ENCODE peak calls at places on chromosome 7, in eight cellular contexts. M, R, A, X, U, J, B and Y are unnamed samples.

GRCh38 chr7:134414109-134414508 is 44.8 kb downstream of the AKR1B1 start:
- DNase-seq in M (no peak), R (no peak), A (no peak), X (no peak), U (no peak), J (no peak), B (no peak), Y (peak; percentile 31)

GRCh38 chr7:118245267-118246040 is 20.9 kb downstream of the ANKRD7 start:
- DNase-seq in M (no peak), R (no peak), A (no peak), X (no peak), U (no peak), J (no peak), B (no peak), Y (no peak)

GRCh38 chr7:136412952-136413351 is 435.8 kb upstream of the MTPN start:
- DNase-seq in M (no peak), R (no peak), A (no peak), X (no peak), U (no peak), J (no peak), B (no peak), Y (no peak)

GRCh38 chr7:98429799-98430198 is 28.9 kb upstream of the BAIAP2L1 start:
- DNase-seq in M (no peak), R (no peak), A (no peak), X (no peak), U (no peak), J (no peak), B (no peak), Y (no peak)

GRCh38 chr7:79282882-79283602 is 170.4 kb downstream of the MAGI2 start:
- DNase-seq in M (peak; percentile 6), R (no peak), A (no peak), X (no peak), U (peak; percentile 43), J (no peak), B (peak; percentile 79), Y (no peak)

GRCh38 chr7:150465414-150465813 is 15.0 kb downstream of the GIMAP8 start:
- DNase-seq in M (no peak), R (no peak), A (no peak), X (no peak), U (peak; percentile 63), J (no peak), B (no peak), Y (no peak)

GRCh38 chr7:42351313-42351935 is 114.4 kb upstream of the GLI3 start:
- DNase-seq in M (no peak), R (no peak), A (no peak), X (no peak), U (no peak), J (no peak), B (no peak), Y (no peak)

GRCh38 chr7:27434729-27435400 is 192.3 kb downstream of the EVX1 start:
- DNase-seq in M (no peak), R (no peak), A (no peak), X (no peak), U (no peak), J (no peak), B (no peak), Y (no peak)

DNA sequence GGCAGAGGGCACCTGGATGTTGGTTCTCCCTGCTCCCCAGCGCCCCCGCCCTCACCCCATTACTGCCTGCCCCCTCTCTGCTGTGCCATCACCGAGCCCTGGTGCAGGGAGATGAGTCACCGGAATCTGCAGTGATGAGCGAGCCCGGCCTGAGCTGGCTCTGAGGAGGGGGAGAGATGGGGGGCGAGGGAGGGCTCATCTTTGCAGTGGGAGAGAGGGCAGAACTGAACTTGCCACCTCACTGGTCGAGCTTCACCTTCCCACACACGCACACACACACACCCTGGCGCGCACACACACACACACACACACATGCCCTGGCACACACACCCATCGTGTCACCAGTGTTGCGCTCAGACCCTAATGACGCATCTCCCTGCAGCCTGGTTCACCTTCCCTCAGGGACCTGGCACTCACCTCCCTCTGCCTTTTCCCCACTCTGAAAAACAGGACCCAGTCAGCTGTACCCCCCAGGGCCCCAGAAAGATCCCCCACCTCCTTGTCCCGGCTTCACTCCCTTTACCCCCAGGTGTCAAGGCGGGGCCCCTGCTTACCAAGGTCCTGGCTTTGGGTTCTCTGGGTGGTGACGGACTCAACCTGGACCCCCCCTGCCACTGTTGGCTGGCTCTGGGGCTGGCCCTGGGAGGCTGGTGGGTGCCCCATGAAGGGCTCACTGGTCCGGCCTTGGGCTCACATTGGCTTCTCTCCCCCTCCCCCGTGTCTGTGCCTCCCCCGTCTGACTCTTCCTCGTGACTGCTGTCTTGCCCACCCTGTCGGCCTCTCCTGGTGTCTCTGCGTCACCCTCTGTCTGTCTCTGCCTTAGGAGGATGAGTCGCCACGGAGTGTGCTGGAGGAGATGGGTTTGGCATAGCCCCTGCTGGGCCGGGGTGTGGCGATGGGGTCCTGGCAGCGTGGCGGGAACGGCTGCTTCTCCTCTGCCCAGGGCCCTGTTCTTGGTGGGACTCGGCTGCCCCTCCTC is 5.4 kb downstream of the VGF start:
- DNase-seq in M (no peak), R (no peak), A (no peak), X (no peak), U (peak; percentile 40), J (no peak), B (no peak), Y (no peak)
- H3K27ac ChIP-seq in M (no peak overlapping the region), R (no peak overlapping the region), A (no peak overlapping the region), X (no peak overlapping the region), U (no peak overlapping the region), J (no peak overlapping the region), B (no peak overlapping the region), Y (no peak overlapping the region)

GRCh38 chr7:2635148-2635668 is 3.4 kb downstream of the TTYH3 start:
- DNase-seq in M (no peak), R (no peak), A (no peak), X (no peak), U (no peak), J (no peak), B (no peak), Y (no peak)

GRCh38 chr7:2634265-2635145 is 2.7 kb downstream of the TTYH3 start:
- DNase-seq in M (no peak), R (no peak), A (no peak), X (no peak), U (no peak), J (no peak), B (no peak), Y (no peak)

GRCh38 chr7:2633538-2634264 is 1.9 kb downstream of the TTYH3 start:
- DNase-seq in M (peak; percentile 45), R (no peak), A (peak; percentile 42), X (peak; percentile 78), U (peak; percentile 70), J (peak; percentile 91), B (peak; percentile 63), Y (peak; percentile 91)

GRCh38 chr7:2631924-2632716 is at the start of gene TTYH3:
- DNase-seq in M (no peak), R (no peak), A (no peak), X (peak; percentile 56), U (no peak), J (no peak), B (no peak), Y (no peak)

DNA sequence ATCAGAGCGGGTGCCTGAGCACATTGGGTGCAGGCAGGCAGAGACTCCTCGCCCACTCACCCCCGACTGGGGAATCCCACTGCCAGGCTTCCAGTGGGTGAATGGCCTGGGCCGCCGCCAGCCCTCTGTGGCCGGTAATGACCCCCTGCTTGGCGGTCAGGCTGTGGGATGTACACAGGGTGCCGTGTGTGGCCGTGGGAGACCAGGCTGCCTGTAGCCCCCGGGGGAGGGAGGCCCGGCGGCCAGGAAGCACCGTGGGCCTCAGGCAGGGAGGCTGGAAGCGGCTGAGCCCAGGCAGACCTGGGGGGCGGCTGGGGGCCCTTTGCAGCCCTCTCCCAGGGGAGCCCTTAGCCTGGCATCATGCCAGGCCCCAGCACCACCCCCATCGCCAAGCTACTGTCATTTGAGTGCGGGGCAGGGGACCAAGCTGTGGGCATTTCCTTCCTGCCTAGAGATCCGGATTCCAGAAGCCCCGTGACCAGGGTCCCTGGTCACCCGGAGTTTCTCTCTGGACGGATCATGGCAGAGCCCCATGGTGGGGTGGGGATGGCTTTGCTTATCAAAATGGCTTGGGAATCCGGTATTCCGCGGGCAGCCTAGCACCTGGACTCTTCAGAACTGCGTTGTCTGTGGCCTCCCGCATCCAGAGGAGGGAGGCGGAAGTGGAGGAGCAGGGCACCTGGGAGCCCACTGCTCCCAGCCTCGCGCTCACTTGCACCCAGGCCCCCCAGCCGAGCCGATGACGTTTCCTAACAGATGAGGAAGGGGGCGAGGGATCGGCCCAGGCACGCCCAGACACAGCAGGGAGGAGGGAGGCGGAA is 1.1 kb downstream of the TTYH3 start:
- DNase-seq in M (no peak), R (peak; percentile 69), A (peak; percentile 52), X (peak; percentile 65), U (peak; percentile 58), J (peak; percentile 90), B (no peak), Y (peak; percentile 90)
- H3K4me3 ChIP-seq in M (peak overlapping the region; percentile 88), R (peak overlapping the region; percentile 97), A (peak overlapping the region; percentile 81), X (peak overlapping the region; percentile 68), U (peak overlapping the region; percentile 65), J (peak overlapping the region; percentile 79), B (peak overlapping the region; percentile 95), Y (peak overlapping the region; percentile 93)

GRCh38 chr7:75617634-75618234 is 121.0 kb downstream of the HIP1 start:
- DNase-seq in M (peak; percentile 50), R (no peak), A (peak; percentile 90), X (peak; percentile 30), U (no peak), J (peak; percentile 82), B (no peak), Y (peak; percentile 86)

GRCh38 chr7:75621124-75621523 is 117.6 kb downstream of the HIP1 start:
- DNase-seq in M (no peak), R (no peak), A (no peak), X (no peak), U (no peak), J (no peak), B (no peak), Y (no peak)

GRCh38 chr7:75616421-75617167 is 122.1 kb downstream of the HIP1 start:
- DNase-seq in M (no peak), R (no peak), A (no peak), X (no peak), U (no peak), J (no peak), B (no peak), Y (no peak)

GRCh38 chr7:75623390-75624133 is 115.2 kb downstream of the HIP1 start:
- DNase-seq in M (no peak), R (no peak), A (peak; percentile 91), X (no peak), U (no peak), J (no peak), B (no peak), Y (no peak)

DNA sequence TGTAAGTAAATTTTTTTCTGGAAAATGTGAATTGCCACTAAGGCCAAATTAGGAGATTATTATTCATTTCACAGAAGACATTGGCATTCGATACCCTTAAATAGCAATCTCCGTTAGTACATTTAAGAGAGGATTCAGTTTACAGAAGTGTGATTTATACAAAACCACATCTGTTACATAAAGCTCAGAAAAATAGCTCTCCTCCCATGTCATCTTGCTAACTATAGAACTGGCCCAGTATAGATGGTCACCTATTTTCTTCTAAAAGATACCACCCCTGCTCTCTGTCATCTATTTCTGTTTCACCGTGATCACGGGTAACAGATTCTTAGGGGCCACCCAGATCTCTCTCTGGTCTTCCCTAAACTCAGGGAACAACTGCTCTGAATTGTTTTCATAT is 119.1 kb downstream of the HIP1 start:
- DNase-seq in M (no peak), R (no peak), A (no peak), X (no peak), U (no peak), J (no peak), B (no peak), Y (no peak)
- H3K27ac ChIP-seq in M (no peak overlapping the region), R (no peak overlapping the region), A (no peak overlapping the region), X (no peak overlapping the region), U (no peak overlapping the region), J (no peak overlapping the region), B (no peak overlapping the region), Y (no peak overlapping the region)

DNA sequence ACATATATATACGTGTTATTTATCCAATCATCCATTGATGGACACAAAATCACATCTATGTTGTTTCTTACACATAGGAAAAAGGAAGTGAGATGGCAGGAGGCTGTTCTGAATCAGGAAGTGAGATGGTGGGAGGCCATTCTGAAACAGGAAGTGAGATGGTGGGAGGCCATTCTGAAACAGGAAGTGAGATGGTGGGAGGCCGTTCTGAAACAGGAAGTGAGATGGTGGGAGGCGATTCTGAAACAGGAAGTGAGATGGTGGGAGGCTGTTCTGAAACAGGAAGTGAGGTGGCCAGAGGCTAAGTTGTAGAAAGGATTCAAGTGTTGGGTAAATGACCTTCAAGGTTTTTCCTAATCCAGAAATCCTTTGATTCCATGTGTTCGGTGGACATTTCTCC is 921.5 kb downstream of the TYW1 start:
- DNase-seq in M (no peak), R (no peak), A (no peak), X (no peak), U (no peak), J (no peak), B (no peak), Y (no peak)
- H3K4me3 ChIP-seq in M (no peak overlapping the region), R (no peak overlapping the region), A (no peak overlapping the region), X (no peak overlapping the region), U (no peak overlapping the region), J (no peak overlapping the region), B (no peak overlapping the region), Y (no peak overlapping the region)